ENCODE peak calls at places on chromosomes 11 and 22, in six cellular contexts. One of them, this sample, is unnamed.

GRCh38 chr22:21594865-21595452 is 27.4 kb downstream of the UBE2L3 start:
- DNase-seq in IMR-90: no peak
- DNase-seq in heart left ventricle: peak; percentile 62
- DNase-seq in pancreas: no peak
- DNase-seq in esophagus squamous epithelium: no peak
- DNase-seq in uterus: no peak
- DNase-seq in this sample: no peak

GRCh38 chr22:31929126-31929928 is 15.0 kb upstream of the YWHAH start:
- DNase-seq in heart left ventricle: peak; percentile 78
- DNase-seq in pancreas: no peak
- DNase-seq in IMR-90: peak; percentile 51
- DNase-seq in uterus: no peak
- DNase-seq in esophagus squamous epithelium: no peak
- DNase-seq in this sample: no peak

GRCh38 chr11:117045956-117046355 is 52.3 kb downstream of the SIK3 start:
- DNase-seq in esophagus squamous epithelium: no peak
- DNase-seq in uterus: no peak
- DNase-seq in heart left ventricle: no peak
- DNase-seq in IMR-90: no peak
- DNase-seq in pancreas: no peak
- DNase-seq in this sample: no peak

GRCh38 chr22:28647216-28647615 is 32.4 kb downstream of the TTC28 start:
- DNase-seq in uterus: no peak
- DNase-seq in heart left ventricle: no peak
- DNase-seq in pancreas: no peak
- DNase-seq in esophagus squamous epithelium: no peak
- DNase-seq in IMR-90: peak; percentile 51
- DNase-seq in this sample: no peak

GRCh38 chr11:78057462-78058055 is 6.1 kb upstream of the THRSP start:
- DNase-seq in pancreas: no peak
- DNase-seq in uterus: no peak
- DNase-seq in IMR-90: no peak
- DNase-seq in heart left ventricle: no peak
- DNase-seq in esophagus squamous epithelium: no peak
- DNase-seq in this sample: no peak

GRCh38 chr11:118912742-118913410 is 12.8 kb downstream of the BCL9L start:
- DNase-seq in uterus: peak; percentile 55
- DNase-seq in pancreas: no peak
- DNase-seq in heart left ventricle: no peak
- DNase-seq in IMR-90: peak; percentile 24
- DNase-seq in esophagus squamous epithelium: no peak
- DNase-seq in this sample: no peak

GRCh38 chr11:19344661-19345518 is 104.1 kb upstream of the E2F8 start:
- DNase-seq in uterus: no peak
- DNase-seq in pancreas: peak; percentile 79
- DNase-seq in esophagus squamous epithelium: no peak
- DNase-seq in heart left ventricle: peak; percentile 46
- DNase-seq in IMR-90: peak; percentile 24
- DNase-seq in this sample: peak; percentile 18

GRCh38 chr22:27768027-27768640 is 33.4 kb downstream of the MN1 start:
- DNase-seq in IMR-90: no peak
- DNase-seq in uterus: no peak
- DNase-seq in esophagus squamous epithelium: no peak
- DNase-seq in pancreas: no peak
- DNase-seq in heart left ventricle: peak; percentile 7
- DNase-seq in this sample: no peak

GRCh38 chr11:6755303-6755952 is 16.3 kb downstream of the OR2AG2 start:
- DNase-seq in IMR-90: peak; percentile 34
- DNase-seq in esophagus squamous epithelium: no peak
- DNase-seq in heart left ventricle: no peak
- DNase-seq in pancreas: no peak
- DNase-seq in uterus: no peak
- DNase-seq in this sample: peak; percentile 57

GRCh38 chr11:20493340-20493739 is 105.8 kb downstream of the PRMT3 start:
- DNase-seq in esophagus squamous epithelium: no peak
- DNase-seq in heart left ventricle: no peak
- DNase-seq in uterus: no peak
- DNase-seq in IMR-90: no peak
- DNase-seq in pancreas: no peak
- DNase-seq in this sample: no peak

GRCh38 chr22:19295733-19296132 is 4.2 kb upstream of the CLTCL1 start:
- DNase-seq in IMR-90: no peak
- DNase-seq in pancreas: no peak
- DNase-seq in esophagus squamous epithelium: no peak
- DNase-seq in heart left ventricle: no peak
- DNase-seq in uterus: no peak
- DNase-seq in this sample: no peak

GRCh38 chr22:35334010-35334409 is 34.3 kb downstream of the TOM1 start:
- DNase-seq in IMR-90: no peak
- DNase-seq in pancreas: no peak
- DNase-seq in esophagus squamous epithelium: no peak
- DNase-seq in heart left ventricle: no peak
- DNase-seq in uterus: no peak
- DNase-seq in this sample: no peak

GRCh38 chr22:43723816-43724215 is 88.3 kb downstream of the EFCAB6 start:
- DNase-seq in heart left ventricle: no peak
- DNase-seq in IMR-90: peak; percentile 13
- DNase-seq in esophagus squamous epithelium: no peak
- DNase-seq in uterus: no peak
- DNase-seq in pancreas: no peak
- DNase-seq in this sample: peak; percentile 23

GRCh38 chr22:47165338-47165931 is 403.0 kb downstream of the TBC1D22A start:
- DNase-seq in uterus: peak; percentile 9
- DNase-seq in esophagus squamous epithelium: no peak
- DNase-seq in heart left ventricle: no peak
- DNase-seq in IMR-90: no peak
- DNase-seq in pancreas: peak; percentile 49
- DNase-seq in this sample: no peak

GRCh38 chr11:47345890-47346563 is 6.5 kb downstream of the MYBPC3 start:
- DNase-seq in heart left ventricle: no peak
- DNase-seq in uterus: no peak
- DNase-seq in esophagus squamous epithelium: no peak
- DNase-seq in IMR-90: no peak
- DNase-seq in pancreas: no peak
- DNase-seq in this sample: no peak

GRCh38 chr11:13261600-13262061 is 16.0 kb upstream of the BMAL1 start:
- DNase-seq in IMR-90: peak; percentile 87
- DNase-seq in heart left ventricle: no peak
- DNase-seq in esophagus squamous epithelium: no peak
- DNase-seq in uterus: peak; percentile 20
- DNase-seq in pancreas: no peak
- DNase-seq in this sample: peak; percentile 80

GRCh38 chr22:43867839-43868652 is 5.7 kb upstream of the SULT4A1 start:
- DNase-seq in uterus: no peak
- DNase-seq in IMR-90: peak; percentile 73
- DNase-seq in esophagus squamous epithelium: no peak
- DNase-seq in pancreas: no peak
- DNase-seq in heart left ventricle: peak; percentile 52
- DNase-seq in this sample: peak; percentile 70

GRCh38 chr11:62706841-62707240 is 383 bp downstream of the BSCL2 start:
- DNase-seq in uterus: peak; percentile 37
- DNase-seq in IMR-90: no peak
- DNase-seq in pancreas: no peak
- DNase-seq in esophagus squamous epithelium: no peak
- DNase-seq in heart left ventricle: no peak
- DNase-seq in this sample: no peak
- H3K4me3 ChIP-seq in uterus: peak overlapping the region; percentile 71
- H3K4me3 ChIP-seq in IMR-90: no peak overlapping the region
- H3K4me3 ChIP-seq in pancreas: peak overlapping the region; percentile 73
- H3K4me3 ChIP-seq in esophagus squamous epithelium: peak overlapping the region; percentile 76
- H3K4me3 ChIP-seq in heart left ventricle: peak overlapping the region; percentile 63
- H3K4me3 ChIP-seq in this sample: peak overlapping the region; percentile 65

DNA sequence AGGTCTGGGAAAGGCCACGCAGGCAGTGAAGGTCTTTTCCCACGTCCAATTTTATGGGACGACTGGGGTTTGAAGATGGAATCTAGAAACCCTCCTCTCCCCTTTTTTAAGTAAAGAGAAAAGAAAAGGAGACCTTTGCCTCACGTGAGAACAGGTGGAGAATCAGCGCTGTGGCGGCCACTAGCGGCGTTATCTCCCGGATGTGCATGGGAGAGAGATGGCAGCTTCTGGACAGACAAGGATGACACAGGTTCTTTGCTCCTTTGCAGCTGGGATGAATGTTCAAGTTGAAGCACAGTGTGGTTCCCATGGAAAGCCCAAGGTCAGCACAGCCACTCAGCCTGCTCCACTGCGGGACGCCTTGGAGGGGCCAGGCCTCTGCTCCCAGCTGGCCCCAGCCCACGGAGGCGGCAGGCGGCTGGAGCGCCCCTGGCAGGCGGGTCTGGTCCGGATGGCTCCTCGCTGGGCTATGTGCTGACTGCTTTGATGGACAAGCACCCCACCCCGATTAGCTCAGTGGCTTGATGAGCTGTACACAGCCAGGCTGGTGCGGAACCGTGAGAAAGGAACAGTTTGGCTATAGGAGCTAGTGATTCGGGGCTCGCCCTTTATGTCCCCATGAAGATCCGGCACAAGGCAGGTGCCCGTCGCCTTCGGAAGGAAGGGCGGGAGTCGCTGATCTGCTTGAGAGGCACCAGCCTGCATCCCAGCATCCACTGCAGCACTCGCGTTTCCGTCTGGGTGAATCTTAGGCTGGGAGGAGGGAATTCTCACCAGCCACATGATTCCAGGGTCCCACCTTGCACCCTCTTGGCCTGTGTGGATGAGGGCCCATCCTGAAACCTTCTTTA is 14.5 kb upstream of the BID start:
- DNase-seq in heart left ventricle: no peak
- DNase-seq in uterus: no peak
- DNase-seq in pancreas: no peak
- DNase-seq in IMR-90: no peak
- DNase-seq in esophagus squamous epithelium: no peak
- DNase-seq in this sample: no peak
- TF ChIP-seq CTCF in heart left ventricle: no peak
- TF ChIP-seq CTCF in uterus: no peak
- TF ChIP-seq CTCF in pancreas: no peak
- TF ChIP-seq CTCF in IMR-90: no peak
- TF ChIP-seq CTCF in esophagus squamous epithelium: no peak
- TF ChIP-seq CTCF in this sample: no peak

DNA sequence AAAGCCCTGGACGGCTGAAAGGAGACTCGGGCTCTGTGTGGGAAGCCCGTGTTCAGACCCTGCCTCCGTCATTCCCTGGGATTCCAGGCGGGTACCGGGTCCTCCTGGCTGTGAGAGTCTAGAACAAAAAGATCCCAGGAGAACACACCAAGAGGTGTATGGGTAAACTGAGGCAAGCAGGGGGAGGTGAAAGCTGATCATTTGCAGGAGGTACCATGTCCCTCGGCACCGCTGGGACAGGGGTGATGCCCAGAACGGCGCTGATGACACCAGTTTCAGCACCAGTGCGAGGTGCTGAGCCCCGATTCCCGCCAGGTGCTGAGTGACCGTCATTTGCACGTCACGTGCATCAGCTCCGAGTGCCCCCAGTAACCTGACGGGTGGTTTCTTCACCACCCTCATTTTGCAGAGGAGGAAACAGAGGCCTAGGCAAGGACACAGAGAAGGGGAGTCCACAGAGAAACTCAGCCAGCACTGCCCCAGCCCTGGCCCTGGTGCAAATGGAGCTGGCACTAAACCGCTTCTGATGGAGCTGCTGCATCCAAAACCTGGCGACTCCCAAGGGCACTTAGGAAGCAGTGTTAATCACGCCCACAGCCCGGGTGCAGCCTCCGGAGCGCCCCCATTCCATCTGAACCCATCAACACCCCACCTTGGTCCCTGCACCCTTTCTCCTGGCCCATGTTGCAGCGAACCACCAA is 16.8 kb downstream of the MACROD1 start:
- DNase-seq in heart left ventricle: no peak
- DNase-seq in IMR-90: no peak
- DNase-seq in esophagus squamous epithelium: no peak
- DNase-seq in uterus: no peak
- DNase-seq in pancreas: no peak
- DNase-seq in this sample: no peak
- H3K27ac ChIP-seq in heart left ventricle: no peak overlapping the region
- H3K27ac ChIP-seq in IMR-90: no peak overlapping the region
- H3K27ac ChIP-seq in esophagus squamous epithelium: no peak overlapping the region
- H3K27ac ChIP-seq in uterus: peak overlapping the region; percentile 73
- H3K27ac ChIP-seq in pancreas: no peak overlapping the region
- H3K27ac ChIP-seq in this sample: peak overlapping the region; percentile 38

DNA sequence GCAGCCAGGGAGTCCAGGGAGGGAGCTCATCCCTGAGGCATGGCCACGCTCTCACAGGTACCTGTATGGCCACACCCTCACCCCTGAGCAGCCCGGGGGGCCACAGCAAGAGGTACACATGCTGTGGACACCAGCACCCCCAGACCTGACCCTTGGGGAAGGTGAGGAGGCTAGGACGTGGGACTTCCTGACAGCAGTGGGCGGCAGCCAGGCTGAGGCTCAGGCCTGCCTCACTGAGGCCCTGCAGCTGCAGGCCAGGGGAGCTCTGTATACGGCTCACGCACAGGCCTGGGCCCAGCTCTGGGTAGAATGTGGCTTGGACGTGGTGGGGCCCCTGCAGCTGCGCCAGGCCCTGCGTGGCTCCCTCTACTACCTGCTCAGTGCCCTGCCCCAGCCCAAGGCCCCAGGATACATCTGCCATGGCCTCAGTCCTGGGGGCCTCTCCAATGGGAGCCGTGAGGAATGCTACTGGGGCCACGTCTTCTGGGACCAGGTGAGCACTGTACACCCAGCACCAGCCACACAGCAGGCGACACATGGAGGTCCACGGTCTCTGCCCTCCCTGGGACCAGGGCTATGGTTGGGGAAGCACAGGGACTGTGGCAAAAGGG is 1.8 kb downstream of the PGGHG start:
- DNase-seq in IMR-90: no peak
- DNase-seq in uterus: peak; percentile 11
- DNase-seq in heart left ventricle: peak; percentile 29
- DNase-seq in esophagus squamous epithelium: no peak
- DNase-seq in pancreas: peak; percentile 69
- DNase-seq in this sample: no peak
- H3K4me3 ChIP-seq in IMR-90: no peak overlapping the region
- H3K4me3 ChIP-seq in uterus: no peak overlapping the region
- H3K4me3 ChIP-seq in heart left ventricle: no peak overlapping the region
- H3K4me3 ChIP-seq in esophagus squamous epithelium: no peak overlapping the region
- H3K4me3 ChIP-seq in pancreas: peak overlapping the region; percentile 82
- H3K4me3 ChIP-seq in this sample: no peak overlapping the region

DNA sequence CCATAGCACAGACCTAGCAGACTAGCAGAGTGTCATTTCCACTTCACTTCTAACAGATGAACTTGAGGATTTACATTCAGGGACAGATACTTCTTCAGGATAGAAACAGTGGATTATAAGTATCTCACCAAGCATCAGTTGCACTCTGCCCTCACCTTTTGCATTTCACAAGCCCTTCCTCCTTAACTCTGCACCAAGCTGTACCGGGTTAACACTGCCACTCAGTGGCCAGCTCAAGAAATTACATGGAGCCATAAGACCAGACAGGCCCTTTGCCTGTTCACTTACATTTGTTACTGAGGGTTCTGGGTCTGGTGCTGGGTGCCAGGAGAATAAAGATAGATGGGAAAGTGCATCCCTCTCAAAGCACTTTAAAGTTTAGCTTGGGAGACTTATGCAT is 309.8 kb downstream of the SHANK2 start:
- DNase-seq in uterus: no peak
- DNase-seq in pancreas: no peak
- DNase-seq in heart left ventricle: no peak
- DNase-seq in IMR-90: no peak
- DNase-seq in esophagus squamous epithelium: no peak
- DNase-seq in this sample: peak; percentile 15
- TF ChIP-seq CTCF in uterus: no peak
- TF ChIP-seq CTCF in pancreas: no peak
- TF ChIP-seq CTCF in heart left ventricle: no peak
- TF ChIP-seq CTCF in IMR-90: no peak
- TF ChIP-seq CTCF in esophagus squamous epithelium: no peak
- TF ChIP-seq CTCF in this sample: peak; percentile 53

GRCh38 chr11:124748100-124748418 is 4.0 kb downstream of the VSIG2 start:
- DNase-seq in uterus: no peak
- DNase-seq in esophagus squamous epithelium: no peak
- DNase-seq in pancreas: no peak
- DNase-seq in IMR-90: no peak
- DNase-seq in heart left ventricle: no peak
- DNase-seq in this sample: no peak
- H3K27ac ChIP-seq in uterus: no peak overlapping the region
- H3K27ac ChIP-seq in esophagus squamous epithelium: peak overlapping the region; percentile 81
- H3K27ac ChIP-seq in pancreas: no peak overlapping the region
- H3K27ac ChIP-seq in IMR-90: no peak overlapping the region
- H3K27ac ChIP-seq in heart left ventricle: peak overlapping the region; percentile 27
- H3K27ac ChIP-seq in this sample: no peak overlapping the region

This sample was measured in A673.